ENCODE peak calls at places on chromosomes 2 and 18, in five cellular contexts. D is RKO, C is NCI-H2171, X is fibroblast of the conjunctiva, P is D721Med. K is an unnamed sample.

GRCh38 chr2:44936715-44937687 is 4.5 kb upstream of the SIX3 start:
- DNase-seq in D (no peak), X (no peak), P (no peak), C (no peak), K (no peak)

GRCh38 chr18:5890606-5891360 is 4.5 kb downstream of the TMEM200C start:
- DNase-seq in C (no peak), D (no peak), X (no peak), P (peak; percentile 48), K (no peak)

GRCh38 chr2:158635961-158636601 is 159.0 kb upstream of the DAPL1 start:
- DNase-seq in X (no peak), P (no peak), C (no peak), D (no peak), K (no peak)

GRCh38 chr2:163554864-163555263 is 180.9 kb downstream of the FIGN start:
- DNase-seq in C (no peak), X (no peak), P (no peak), D (no peak), K (no peak)

GRCh38 chr2:195316485-195316884 is 340.5 kb upstream of the SLC39A10 start:
- DNase-seq in D (no peak), P (no peak), C (no peak), X (no peak), K (no peak)

GRCh38 chr2:164972216-164972615 is 16.9 kb upstream of the SLC38A11 start:
- DNase-seq in P (no peak), D (no peak), X (no peak), C (no peak), K (no peak)

GRCh38 chr2:224036731-224037376 is 2.2 kb downstream of the SERPINE2 start:
- DNase-seq in D (no peak), C (no peak), P (no peak), X (no peak), K (no peak)

GRCh38 chr18:27750014-27750413 is 426.9 kb downstream of the CDH2 start:
- DNase-seq in X (peak; percentile 5), C (no peak), P (no peak), D (peak; percentile 35), K (peak; percentile 12)

GRCh38 chr2:207482630-207483029 is 47.1 kb upstream of the CREB1 start:
- DNase-seq in P (no peak), D (no peak), C (no peak), X (no peak), K (no peak)

GRCh38 chr18:26723986-26724385 is 141.5 kb downstream of the AQP4 start:
- DNase-seq in D (no peak), X (no peak), C (no peak), P (no peak), K (no peak)

GRCh38 chr2:196413821-196414274 is 225.7 kb upstream of the CCDC150 start:
- DNase-seq in X (no peak), C (peak; percentile 49), P (no peak), D (no peak), K (no peak)

GRCh38 chr18:21820035-21820810 is 79.6 kb downstream of the MIB1 start:
- DNase-seq in C (no peak), X (no peak), D (peak; percentile 45), P (peak; percentile 27), K (peak; percentile 42)

GRCh38 chr2:134727385-134727784 is 8.6 kb upstream of the TMEM163 start:
- DNase-seq in X (no peak), D (peak; percentile 21), C (no peak), P (no peak), K (peak; percentile 30)

GRCh38 chr2:169727065-169727464 is 6.6 kb upstream of the KLHL23 start:
- DNase-seq in P (no peak), D (no peak), X (no peak), C (no peak), K (no peak)

GRCh38 chr2:46615555-46616487 is 136.5 kb downstream of the TMEM247 start:
- DNase-seq in X (no peak), P (no peak), D (peak; percentile 45), C (no peak), K (peak; percentile 11)

GRCh38 chr18:60019463-60019840 is 119.7 kb downstream of the PMAIP1 start:
- DNase-seq in C (no peak), D (no peak), P (no peak), X (no peak), K (peak; percentile 11)

GRCh38 chr18:12271376-12272235 is 17.4 kb downstream of the CIDEA start:
- DNase-seq in X (peak; percentile 59), C (peak; percentile 72), P (peak; percentile 62), D (peak; percentile 86), K (peak; percentile 85)

GRCh38 chr2:176018708-176019107 is 16.6 kb upstream of the LNPK start:
- DNase-seq in P (no peak), D (peak; percentile 13), C (no peak), X (no peak), K (peak; percentile 5)

GRCh38 chr18:14086459-14087231 is 45.6 kb downstream of the ZNF519 start:
- DNase-seq in X (peak; percentile 3), P (peak; percentile 19), C (peak; percentile 43), D (peak; percentile 52), K (no peak)

GRCh38 chr2:221810216-221810615 is 238.1 kb upstream of the EPHA4 start:
- DNase-seq in D (no peak), P (no peak), X (no peak), C (no peak), K (no peak)

GRCh38 chr2:240964854-240965295 is 33.5 kb upstream of the SNED1 start:
- DNase-seq in P (no peak), X (no peak), C (no peak), D (no peak), K (no peak)

GRCh38 chr2:61670591-61671503 is 132.7 kb upstream of the XPO1 start:
- DNase-seq in C (no peak), P (no peak), D (peak; percentile 27), X (peak; percentile 13), K (no peak)

GRCh38 chr2:102065675-102066252 is 74.0 kb downstream of the IL1R2 start:
- DNase-seq in C (no peak), P (no peak), D (peak; percentile 18), X (peak; percentile 83), K (peak; percentile 57)

GRCh38 chr18:21774722-21775121 is 34.1 kb downstream of the MIB1 start:
- DNase-seq in C (no peak), D (no peak), X (no peak), P (no peak), K (no peak)

GRCh38 chr2:85611217-85611704 is 605 bp downstream of the C2orf68 start:
- DNase-seq in X (no peak), C (no peak), P (no peak), D (no peak), K (peak; percentile 46)

GRCh38 chr2:195447353-195447975 is 209.6 kb upstream of the SLC39A10 start:
- DNase-seq in C (no peak), D (no peak), P (no peak), X (no peak), K (no peak)

GRCh38 chr2:43273477-43273876 is 47.1 kb upstream of the ZFP36L2 start:
- DNase-seq in X (no peak), D (no peak), P (no peak), C (no peak), K (no peak)

GRCh38 chr2:55620123-55620779 is 2.8 kb upstream of the PPP4R3B start:
- DNase-seq in C (no peak), X (no peak), P (no peak), D (peak; percentile 68), K (no peak)

GRCh38 chr2:72367530-72368225 is 220.0 kb upstream of the CYP26B1 start:
- DNase-seq in C (no peak), X (peak; percentile 96), P (no peak), D (peak; percentile 46), K (peak; percentile 83)

GRCh38 chr2:65637061-65637460 is 204.7 kb upstream of the SPRED2 start:
- DNase-seq in P (no peak), C (no peak), X (no peak), D (no peak), K (no peak)

GRCh38 chr2:25806941-25807340 is 71.3 kb downstream of the ASXL2 start:
- DNase-seq in C (no peak), X (no peak), D (no peak), P (no peak), K (no peak)

GRCh38 chr2:46545015-46545839 is 65.9 kb downstream of the TMEM247 start:
- DNase-seq in X (no peak), C (no peak), D (no peak), P (no peak), K (no peak)

GRCh38 chr2:192544371-192544955 is 349.7 kb upstream of the TMEFF2 start:
- DNase-seq in C (no peak), D (no peak), P (no peak), X (no peak), K (peak; percentile 57)

GRCh38 chr2:79511320-79511951 is 1.4 kb upstream of the CTNNA2 start:
- DNase-seq in P (no peak), C (no peak), D (peak; percentile 26), X (no peak), K (peak; percentile 20)

K was measured in RWPE1.